ENCODE peak calls at places on chromosomes 7 and 10, in five cellular contexts. D is neural progenitor cell, Q is tibial nerve, T is pancreas, W is heart left ventricle. V is an unnamed sample.

GRCh38 chr7:98643232-98643985 is 26.3 kb downstream of the NPTX2 start:
- DNase-seq in D (no peak), Q (no peak), T (no peak), W (no peak), V (no peak)

GRCh38 chr10:36808625-36809362 is 316.6 kb upstream of the ANKRD30A start:
- DNase-seq in D (no peak), Q (no peak), T (no peak), W (no peak), V (no peak)

GRCh38 chr7:27364344-27364758 is 121.7 kb downstream of the EVX1 start:
- DNase-seq in D (no peak), Q (peak; percentile 48), T (no peak), W (no peak), V (no peak)

GRCh38 chr10:30093303-30093967 is 34.0 kb upstream of the JCAD start:
- DNase-seq in D (peak; percentile 22), Q (no peak), T (no peak), W (no peak), V (no peak)

GRCh38 chr10:70589762-70590662 is 12.5 kb downstream of the PRF1 start:
- DNase-seq in D (no peak), Q (no peak), T (no peak), W (no peak), V (no peak)

GRCh38 chr10:47188156-47188555 is 111.8 kb upstream of the GDF10 start:
- DNase-seq in D (no peak), Q (no peak), T (no peak), W (no peak), V (no peak)

GRCh38 chr10:34305189-34305588 is 509.9 kb downstream of the PARD3 start:
- DNase-seq in D (peak; percentile 71), Q (no peak), T (no peak), W (no peak), V (no peak)

GRCh38 chr10:69123306-69123746 is 652 bp upstream of the VPS26A start:
- DNase-seq in D (peak; percentile 83), Q (no peak), T (no peak), W (no peak), V (peak; percentile 15)

GRCh38 chr7:131076032-131076431 is 251.6 kb upstream of the MKLN1 start:
- DNase-seq in D (no peak), Q (no peak), T (no peak), W (no peak), V (no peak)

GRCh38 chr10:73495226-73495883 is 469 bp downstream of the PPP3CB start:
- DNase-seq in D (peak; percentile 82), Q (peak; percentile 67), T (peak; percentile 97), W (peak; percentile 95), V (peak; percentile 65)

GRCh38 chr7:114047889-114048288 is 129.1 kb upstream of the PPP1R3A start:
- DNase-seq in D (no peak), Q (no peak), T (no peak), W (no peak), V (no peak)

GRCh38 chr10:86389441-86390193 is 23.0 kb upstream of the GRID1 start:
- DNase-seq in D (peak; percentile 90), Q (no peak), T (peak; percentile 85), W (peak; percentile 60), V (no peak)

GRCh38 chr7:5643280-5643679 is 138.2 kb downstream of the RNF216 start:
- DNase-seq in D (no peak), Q (no peak), T (no peak), W (peak; percentile 73), V (no peak)

GRCh38 chr10:75853085-75853484 is 421.7 kb downstream of the LRMDA start:
- DNase-seq in D (no peak), Q (no peak), T (no peak), W (no peak), V (no peak)

GRCh38 chr10:3570330-3570729 is 214.7 kb downstream of the KLF6 start:
- DNase-seq in D (no peak), Q (no peak), T (no peak), W (no peak), V (no peak)

GRCh38 chr10:128077155-128077875 is 48.9 kb downstream of the MKI67 start:
- DNase-seq in D (no peak), Q (no peak), T (peak; percentile 47), W (peak; percentile 38), V (no peak)

GRCh38 chr10:76119515-76119914 is 688.1 kb downstream of the LRMDA start:
- DNase-seq in D (no peak), Q (no peak), T (no peak), W (no peak), V (no peak)

GRCh38 chr10:52351911-52352310 is 37.8 kb downstream of the DKK1 start:
- DNase-seq in D (no peak), Q (no peak), T (no peak), W (no peak), V (no peak)

GRCh38 chr7:114310344-114311118 is 104.1 kb upstream of the FOXP2 start:
- DNase-seq in D (no peak), Q (no peak), T (no peak), W (no peak), V (no peak)

GRCh38 chr7:47495269-47495875 is 86.5 kb downstream of the TNS3 start:
- DNase-seq in D (no peak), Q (no peak), T (no peak), W (no peak), V (no peak)

GRCh38 chr7:519429-519973 is at the start of gene PDGFA:
- DNase-seq in D (peak; percentile 79), Q (no peak), T (peak; percentile 87), W (no peak), V (no peak)

GRCh38 chr10:133258818-133259602 is 17.7 kb downstream of the ADAM8 start:
- DNase-seq in D (no peak), Q (peak; percentile 78), T (no peak), W (peak; percentile 87), V (peak; percentile 64)

GRCh38 chr10:133262696-133263095 is 14.0 kb downstream of the ADAM8 start:
- DNase-seq in D (no peak), Q (no peak), T (no peak), W (no peak), V (no peak)

GRCh38 chr10:133259603-133259992 is 17.1 kb downstream of the ADAM8 start:
- DNase-seq in D (no peak), Q (no peak), T (no peak), W (no peak), V (no peak)

GRCh38 chr10:133261726-133262325 is 14.8 kb downstream of the ADAM8 start:
- DNase-seq in D (peak; percentile 86), Q (peak; percentile 77), T (peak; percentile 95), W (peak; percentile 95), V (peak; percentile 65)

DNA sequence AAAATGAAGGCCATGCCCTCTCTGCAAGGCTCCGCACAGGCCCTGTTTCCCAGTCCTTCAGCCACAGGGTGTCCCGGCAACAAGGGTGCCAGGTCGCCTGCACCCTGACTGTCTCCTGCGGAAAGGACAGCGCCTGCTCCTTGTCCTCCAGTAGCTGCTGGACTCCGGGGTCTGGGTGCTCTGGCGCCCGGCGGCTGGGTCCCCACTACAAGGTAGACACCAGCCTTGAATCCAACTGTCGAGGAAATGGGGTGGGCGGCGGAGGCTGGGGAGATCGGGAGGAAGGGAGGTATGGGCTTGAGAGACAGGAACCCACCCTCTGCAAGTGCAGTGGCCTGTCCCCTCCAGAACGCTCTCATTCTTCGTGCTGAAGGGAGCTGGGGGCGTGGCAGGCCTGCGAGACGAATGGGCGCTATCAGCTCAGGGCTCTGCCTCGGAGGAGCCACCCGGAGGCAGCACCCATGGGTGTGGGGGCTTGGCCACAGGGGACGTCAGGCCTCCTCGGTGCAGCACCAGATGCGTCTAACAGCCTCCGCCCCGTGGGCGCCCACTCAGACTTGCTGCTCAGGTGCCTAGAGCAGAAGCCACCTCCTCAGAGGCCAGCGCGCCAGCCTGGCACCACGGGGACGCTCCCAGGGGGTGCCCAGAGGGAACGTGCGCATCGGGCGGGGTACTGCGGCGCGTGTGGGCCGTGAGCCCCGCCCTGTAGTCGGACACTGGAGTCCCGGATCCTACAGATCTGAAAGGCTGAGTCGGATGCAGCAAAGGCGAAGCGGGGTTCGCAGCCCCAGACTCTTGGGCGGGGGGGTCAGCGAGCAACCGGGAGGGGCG is 15.6 kb downstream of the ADAM8 start:
- DNase-seq in D (peak; percentile 68), Q (no peak), T (peak; percentile 89), W (peak; percentile 84), V (no peak)
- H3K27ac ChIP-seq in D (no peak overlapping the region), Q (peak overlapping the region; percentile 86), T (no peak overlapping the region), W (peak overlapping the region; percentile 87), V (peak overlapping the region; percentile 83)

GRCh38 chr7:55569269-55569663 is 3.0 kb downstream of the VOPP1 start:
- DNase-seq in D (no peak), Q (no peak), T (no peak), W (no peak), V (no peak)

GRCh38 chr7:55569797-55570196 is 2.5 kb downstream of the VOPP1 start:
- DNase-seq in D (no peak), Q (no peak), T (no peak), W (no peak), V (no peak)

GRCh38 chr7:55570218-55570873 is 2.0 kb downstream of the VOPP1 start:
- DNase-seq in D (no peak), Q (no peak), T (no peak), W (no peak), V (no peak)

GRCh38 chr7:55567495-55568070 is 4.7 kb downstream of the VOPP1 start:
- DNase-seq in D (no peak), Q (no peak), T (no peak), W (no peak), V (no peak)

DNA sequence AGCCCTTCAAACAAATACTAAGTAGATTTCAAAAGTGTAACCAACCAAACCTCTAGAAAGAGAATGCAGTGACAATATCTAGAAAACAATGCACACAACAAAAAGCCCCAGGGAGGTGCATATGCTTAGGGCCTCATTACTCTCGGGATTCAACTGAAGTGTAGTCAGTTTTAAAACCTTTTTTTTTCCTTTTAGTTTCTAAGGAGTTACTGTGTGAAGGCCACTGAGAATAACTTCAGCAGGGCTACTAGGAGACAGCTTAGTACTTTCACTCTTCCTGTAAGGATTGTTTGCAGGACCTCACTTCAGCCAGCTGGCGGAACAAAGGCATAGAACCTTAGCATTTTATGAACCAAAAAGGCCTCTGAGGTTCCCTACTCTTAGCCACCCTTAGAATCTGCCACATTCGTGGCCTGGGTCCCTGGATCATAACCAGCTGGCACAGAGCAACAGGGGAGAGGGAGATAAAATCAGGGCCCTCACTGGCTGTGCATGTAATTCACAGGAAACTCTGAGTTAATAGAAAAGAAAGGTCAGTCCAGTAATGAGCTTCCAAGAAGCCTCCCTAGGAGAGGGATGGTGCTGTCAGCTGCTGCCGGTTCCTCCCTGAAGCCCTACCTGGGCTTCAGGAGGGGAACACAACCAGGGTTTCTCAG is 3.6 kb downstream of the VOPP1 start:
- DNase-seq in D (no peak), Q (no peak), T (no peak), W (no peak), V (no peak)
- H3K4me1 ChIP-seq in D (peaks cover 44% of the 10 kb centered on the region), Q (peaks cover 67% of the 10 kb centered on the region), T (no peaks in the 10 kb centered on the region), W (peaks cover 39% of the 10 kb centered on the region), V (peaks cover 38% of the 10 kb centered on the region)

GRCh38 chr7:73978681-73979563 is 49.1 kb upstream of the ELN start:
- DNase-seq in D (peak; percentile 49), Q (peak; percentile 35), T (peak; percentile 92), W (no peak), V (no peak)
- TF ChIP-seq CTCF in D (peak; percentile 54), Q (no peak), T (no peak), W (peak; percentile 31), V (peak; percentile 13)

GRCh38 chr10:43000021-43000411 is 76.9 kb upstream of the RET start:
- DNase-seq in D (no peak), Q (no peak), T (no peak), W (peak; percentile 31), V (no peak)

GRCh38 chr10:42997849-42998165 is 79.1 kb upstream of the RET start:
- DNase-seq in D (no peak), Q (peak; percentile 7), T (no peak), W (no peak), V (no peak)

GRCh38 chr10:42997151-42997848 is 79.6 kb upstream of the RET start:
- DNase-seq in D (no peak), Q (no peak), T (no peak), W (peak; percentile 30), V (no peak)

GRCh38 chr10:42999385-43000020 is 77.4 kb upstream of the RET start:
- DNase-seq in D (no peak), Q (no peak), T (no peak), W (peak; percentile 60), V (no peak)

GRCh38 chr10:42998481-42999384 is 78.1 kb upstream of the RET start:
- DNase-seq in D (no peak), Q (no peak), T (no peak), W (no peak), V (no peak)
- H3K27ac ChIP-seq in D (no peak overlapping the region), Q (no peak overlapping the region), T (no peak overlapping the region), W (no peak overlapping the region), V (no peak overlapping the region)

V was measured in thoracic aorta.